ENCODE peak calls at places on chromosomes 1 and 21, in six cellular contexts. D, I, A, U, Y and G are unnamed samples.

GRCh38 chr1:215566556-215567490 is at the start of gene KCTD3:
- DNase-seq in D (peak; percentile 80), I (no peak), A (peak; percentile 9), U (peak; percentile 16), Y (peak; percentile 70), G (peak; percentile 18)

GRCh38 chr1:10897981-10898728 is 101.7 kb upstream of the CASZ1 start:
- DNase-seq in D (no peak), I (no peak), A (no peak), U (no peak), Y (no peak), G (no peak)

GRCh38 chr1:36465731-36466369 is 1.7 kb upstream of the MRPS15 start:
- DNase-seq in D (no peak), I (no peak), A (no peak), U (no peak), Y (no peak), G (no peak)

GRCh38 chr1:13662498-13662897 is 37.5 kb upstream of the PRDM2 start:
- DNase-seq in D (no peak), I (no peak), A (no peak), U (no peak), Y (no peak), G (no peak)

GRCh38 chr1:183893561-183894289 is 88.8 kb downstream of the RGL1 start:
- DNase-seq in D (no peak), I (no peak), A (no peak), U (no peak), Y (no peak), G (no peak)

GRCh38 chr21:39057121-39057520 is 126.1 kb downstream of the PSMG1 start:
- DNase-seq in D (no peak), I (no peak), A (no peak), U (no peak), Y (no peak), G (no peak)

GRCh38 chr21:44702111-44702972 is 5.4 kb downstream of the KRTAP10-12 start:
- DNase-seq in D (no peak), I (no peak), A (no peak), U (no peak), Y (peak; percentile 2), G (no peak)

GRCh38 chr1:47443530-47444316 is 5.9 kb downstream of the FOXD2 start:
- DNase-seq in D (no peak), I (no peak), A (no peak), U (no peak), Y (no peak), G (no peak)

GRCh38 chr1:226635456-226635941 is 86.9 kb downstream of the STUM start:
- DNase-seq in D (no peak), I (no peak), A (peak; percentile 71), U (peak; percentile 46), Y (no peak), G (no peak)

GRCh38 chr21:39321424-39321823 is 8.0 kb upstream of the BRWD1 start:
- DNase-seq in D (no peak), I (no peak), A (no peak), U (no peak), Y (no peak), G (no peak)

GRCh38 chr1:43908858-43909257 is 24.7 kb upstream of the ARTN start:
- DNase-seq in D (no peak), I (no peak), A (no peak), U (no peak), Y (no peak), G (no peak)

GRCh38 chr1:14184346-14184963 is 414.0 kb upstream of the KAZN start:
- DNase-seq in D (no peak), I (no peak), A (no peak), U (no peak), Y (no peak), G (no peak)

DNA sequence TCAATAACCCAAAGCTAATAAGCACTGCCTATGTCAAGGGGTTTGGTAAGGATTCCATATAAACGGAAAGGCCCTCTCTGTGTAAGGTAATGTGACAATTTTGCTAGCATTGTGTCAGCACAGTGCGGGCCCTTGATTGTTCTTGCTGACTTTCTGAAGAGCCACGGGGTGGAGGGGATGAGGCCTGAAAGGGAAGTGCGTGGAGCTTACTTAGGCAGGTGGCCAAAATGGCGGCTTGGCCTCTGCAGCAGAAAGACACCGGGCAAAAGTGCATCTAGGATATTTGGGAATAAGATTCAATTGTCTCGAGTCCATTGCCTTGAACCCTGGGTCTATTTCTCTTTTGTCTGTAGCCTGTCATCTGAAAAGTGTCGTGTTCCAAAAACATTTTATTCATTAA is 114.3 kb downstream of the TGFB2 start:
- DNase-seq in D (no peak), I (no peak), A (no peak), U (no peak), Y (peak; percentile 30), G (no peak)
- H3K27ac ChIP-seq in D (peak overlapping the region; percentile 57), I (peak overlapping the region; percentile 40), A (no peak overlapping the region), U (no peak overlapping the region), Y (peak overlapping the region; percentile 89), G (peak overlapping the region; percentile 81)

GRCh38 chr1:203548917-203549708 is 55.2 kb downstream of the OPTC start:
- DNase-seq in D (no peak), I (no peak), A (no peak), U (no peak), Y (no peak), G (no peak)
- H3K27ac ChIP-seq in D (no peak overlapping the region), I (no peak overlapping the region), A (no peak overlapping the region), U (no peak overlapping the region), Y (no peak overlapping the region), G (no peak overlapping the region)

GRCh38 chr1:240308061-240308460 is 216.4 kb downstream of the FMN2 start:
- DNase-seq in D (no peak), I (no peak), A (no peak), U (no peak), Y (no peak), G (no peak)

GRCh38 chr1:240310226-240310925 is 218.7 kb downstream of the FMN2 start:
- DNase-seq in D (no peak), I (no peak), A (no peak), U (no peak), Y (no peak), G (no peak)

GRCh38 chr1:240314845-240315746 is 223.4 kb downstream of the FMN2 start:
- DNase-seq in D (no peak), I (no peak), A (no peak), U (no peak), Y (no peak), G (no peak)

GRCh38 chr1:240309804-240310203 is 218.1 kb downstream of the FMN2 start:
- DNase-seq in D (no peak), I (no peak), A (no peak), U (no peak), Y (no peak), G (no peak)

DNA sequence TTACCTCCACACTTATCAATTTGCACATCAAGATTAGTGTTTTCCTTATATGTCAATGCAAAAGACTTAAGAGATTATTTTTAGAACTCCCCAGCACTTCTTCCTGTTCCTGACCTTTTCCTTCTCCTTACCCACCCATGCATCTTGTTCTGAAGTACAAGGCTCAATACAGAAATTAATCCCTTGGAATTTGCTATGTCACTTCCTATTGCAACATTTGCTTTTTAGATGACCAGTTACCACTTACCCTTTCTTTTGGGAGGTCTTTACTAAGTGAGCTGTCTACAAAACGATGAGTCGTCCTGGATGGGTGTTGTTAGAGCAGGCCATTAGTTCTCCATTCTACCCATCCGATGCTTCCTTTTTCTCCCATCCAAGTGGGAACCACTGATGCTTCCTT is 221.2 kb downstream of the FMN2 start:
- DNase-seq in D (no peak), I (no peak), A (no peak), U (no peak), Y (no peak), G (no peak)
- H3K27ac ChIP-seq in D (no peak overlapping the region), I (no peak overlapping the region), A (no peak overlapping the region), U (no peak overlapping the region), Y (no peak overlapping the region), G (no peak overlapping the region)

GRCh38 chr1:168637350-168637991 is 61.1 kb downstream of the XCL1 start:
- DNase-seq in D (no peak), I (peak; percentile 69), A (peak; percentile 60), U (no peak), Y (no peak), G (no peak)
- H3K27ac ChIP-seq in D (peak overlapping the region; percentile 52), I (no peak overlapping the region), A (no peak overlapping the region), U (no peak overlapping the region), Y (peak overlapping the region; percentile 22), G (no peak overlapping the region)

GRCh38 chr1:201208236-201208635 is 17.6 kb downstream of the IGFN1 start:
- DNase-seq in D (no peak), I (no peak), A (no peak), U (no peak), Y (no peak), G (no peak)

GRCh38 chr1:201205036-201205435 is 14.4 kb downstream of the IGFN1 start:
- DNase-seq in D (no peak), I (no peak), A (no peak), U (no peak), Y (no peak), G (no peak)

GRCh38 chr1:201212056-201212455 is 21.4 kb downstream of the IGFN1 start:
- DNase-seq in D (no peak), I (no peak), A (no peak), U (no peak), Y (no peak), G (no peak)

GRCh38 chr1:201207046-201207445 is 16.4 kb downstream of the IGFN1 start:
- DNase-seq in D (no peak), I (no peak), A (no peak), U (no peak), Y (no peak), G (no peak)

DNA sequence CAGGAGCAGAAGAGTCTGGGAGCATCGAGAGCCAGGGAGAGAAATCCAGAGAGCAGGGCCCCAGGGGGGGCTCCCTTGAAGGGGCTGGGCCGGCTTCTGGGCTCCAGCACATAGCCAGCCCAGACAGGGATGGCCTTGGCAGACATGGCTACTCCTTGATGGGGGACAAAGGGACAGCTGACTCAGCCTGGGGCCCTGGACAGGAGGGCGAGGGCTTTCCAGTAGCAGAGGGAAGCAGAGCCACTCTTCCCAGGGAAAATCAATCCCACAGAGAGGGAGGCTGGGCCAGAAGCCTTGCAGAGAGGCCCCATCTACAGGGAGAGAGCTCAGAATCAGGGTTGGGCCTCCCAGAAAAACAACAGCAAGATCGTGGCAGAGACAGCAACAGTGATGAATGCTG is 15.5 kb downstream of the IGFN1 start:
- DNase-seq in D (no peak), I (no peak), A (no peak), U (no peak), Y (no peak), G (no peak)
- H3K27ac ChIP-seq in D (no peak overlapping the region), I (no peak overlapping the region), A (no peak overlapping the region), U (no peak overlapping the region), Y (no peak overlapping the region), G (no peak overlapping the region)